ENCODE peak calls at places on chromosomes 4 and X, in ten cellular contexts. I is colonic mucosa, L is right atrium auricular region, A is heart right ventricle, T is PC-9, W is mucosa of descending colon, C is esophagus squamous epithelium, P is hepatocyte, R is body of pancreas, G is mammary epithelial cell. X is an unnamed sample.

GRCh38 chrX:123481908-123482873 is 250.7 kb downstream of the THOC2 start:
- DNase-seq in C (no peak), P (no peak), G (no peak), L (no peak), R (no peak), T (no peak), W (no peak), I (no peak), A (no peak), X (peak; percentile 69)

GRCh38 chr4:142474398-142475087 is 371.6 kb downstream of the INPP4B start:
- DNase-seq in L (no peak), I (no peak), P (no peak), A (no peak), G (peak; percentile 95), C (no peak), T (peak; percentile 98), R (peak; percentile 44), W (no peak), X (no peak)

GRCh38 chrX:41919870-41920269 is 3.5 kb downstream of the CASK start:
- DNase-seq in P (no peak), T (no peak), R (no peak), L (no peak), G (no peak), C (no peak), I (no peak), A (no peak), W (no peak), X (no peak)

GRCh38 chr4:82192153-82192552 is 181.6 kb downstream of the HNRNPD start:
- DNase-seq in R (no peak), W (no peak), A (no peak), G (no peak), P (no peak), I (no peak), C (no peak), L (no peak), T (no peak), X (no peak)

GRCh38 chr4:22474636-22475310 is 41.1 kb downstream of the ADGRA3 start:
- DNase-seq in A (no peak), C (no peak), L (no peak), G (peak; percentile 54), I (no peak), T (peak; percentile 52), P (no peak), R (no peak), W (no peak), X (peak; percentile 64)

GRCh38 chrX:149462849-149463248 is 42.3 kb downstream of the IDS start:
- DNase-seq in T (peak; percentile 21), W (no peak), C (no peak), I (no peak), L (no peak), R (no peak), A (peak; percentile 9), P (no peak), G (no peak), X (no peak)

GRCh38 chr4:16717266-16717970 is 181.0 kb downstream of the LDB2 start:
- DNase-seq in L (no peak), W (no peak), C (no peak), P (no peak), R (no peak), G (no peak), A (no peak), I (no peak), T (no peak), X (no peak)

GRCh38 chr4:47104986-47105385 is 73.6 kb downstream of the GABRB1 start:
- DNase-seq in G (no peak), C (no peak), I (no peak), R (no peak), L (no peak), W (no peak), P (no peak), T (no peak), A (no peak), X (no peak)

GRCh38 chr4:165814256-165815010 is 58.6 kb upstream of the TLL1 start:
- DNase-seq in A (no peak), P (no peak), L (no peak), W (no peak), C (no peak), I (no peak), G (peak; percentile 69), R (no peak), T (no peak), X (no peak)

GRCh38 chrX:11239230-11239629 is 54.0 kb upstream of the AMELX start:
- DNase-seq in I (peak; percentile 21), L (no peak), A (no peak), T (peak; percentile 45), C (no peak), G (peak; percentile 73), P (peak; percentile 59), W (no peak), R (no peak), X (peak; percentile 14)

GRCh38 chrX:138925330-138925729 is 213.8 kb upstream of the FGF13 start:
- DNase-seq in R (no peak), P (peak; percentile 29), T (peak; percentile 69), C (no peak), I (no peak), W (no peak), A (no peak), L (no peak), G (peak; percentile 81), X (no peak)

GRCh38 chrX:68571292-68572256 is 72.7 kb downstream of the YIPF6 start:
- DNase-seq in C (no peak), P (peak; percentile 23), L (no peak), G (peak; percentile 84), W (no peak), I (no peak), A (no peak), T (peak; percentile 64), R (no peak), X (no peak)

GRCh38 chr4:55770662-55771061 is 48.9 kb upstream of the EXOC1L start:
- DNase-seq in A (no peak), G (no peak), L (no peak), P (no peak), R (no peak), I (no peak), T (no peak), C (no peak), W (no peak), X (no peak)

GRCh38 chrX:43949669-43950068 is 23.5 kb downstream of the NDP start:
- DNase-seq in W (peak; percentile 52), G (no peak), A (no peak), P (peak; percentile 52), T (no peak), C (no peak), I (no peak), R (peak; percentile 36), L (no peak), X (peak; percentile 80)

GRCh38 chrX:16610121-16610565 is 39.8 kb upstream of the S100G start:
- DNase-seq in A (no peak), G (peak; percentile 61), R (no peak), T (no peak), L (no peak), I (no peak), C (no peak), W (no peak), P (no peak), X (no peak)

GRCh38 chr4:109826719-109827118 is 1.1 kb upstream of the RRH start:
- DNase-seq in P (peak; percentile 13), L (no peak), C (no peak), R (no peak), W (no peak), T (no peak), A (no peak), I (no peak), G (no peak), X (peak; percentile 42)

GRCh38 chr4:139171878-139172691 is 4.9 kb downstream of the ELF2 start:
- DNase-seq in W (no peak), R (no peak), T (peak; percentile 62), A (no peak), C (no peak), G (peak; percentile 68), I (no peak), L (no peak), P (no peak), X (peak; percentile 32)

GRCh38 chrX:77922768-77923167 is 12.3 kb downstream of the ATP7A start:
- DNase-seq in W (no peak), P (no peak), T (no peak), L (no peak), G (no peak), R (no peak), A (no peak), C (no peak), I (no peak), X (no peak)

GRCh38 chr4:120156115-120156718 is 89.6 kb upstream of the MAD2L1 start:
- DNase-seq in R (no peak), C (no peak), L (no peak), T (peak; percentile 41), P (peak; percentile 79), I (peak; percentile 32), G (peak; percentile 35), A (peak; percentile 19), W (no peak), X (peak; percentile 59)

GRCh38 chr4:139938414-139938813 is 215.6 kb downstream of the MAML3 start:
- DNase-seq in L (no peak), I (no peak), P (no peak), A (no peak), G (no peak), R (no peak), W (no peak), T (no peak), C (no peak), X (no peak)

GRCh38 chr4:110637408-110638131 is 14.7 kb upstream of the PITX2 start:
- DNase-seq in P (peak; percentile 68), R (no peak), A (no peak), L (no peak), T (no peak), I (no peak), G (no peak), C (no peak), W (no peak), X (no peak)

GRCh38 chr4:88075336-88075735 is 67.9 kb downstream of the PKD2 start:
- DNase-seq in T (no peak), A (no peak), I (no peak), L (no peak), C (no peak), P (no peak), W (no peak), R (no peak), G (no peak), X (no peak)
- H3K36me3 ChIP-seq in T (no peaks in the 10 kb centered on the region), A (peaks cover 89% of the 10 kb centered on the region), I (no peaks in the 10 kb centered on the region), L (peaks cover 64% of the 10 kb centered on the region), C (peaks cover 18% of the 10 kb centered on the region), P (peaks cover 3% of the 10 kb centered on the region), W (no peaks in the 10 kb centered on the region), R (peaks cover 9% of the 10 kb centered on the region), G (peaks cover 38% of the 10 kb centered on the region), X (peaks cover 13% of the 10 kb centered on the region)

GRCh38 chr4:6943012-6943869 is 33.6 kb downstream of the TBC1D14 start:
- DNase-seq in C (no peak), P (no peak), A (no peak), L (no peak), W (peak; percentile 76), T (no peak), I (peak; percentile 72), G (no peak), R (no peak), X (no peak)
- H3K4me3 ChIP-seq in C (no peak overlapping the region), P (no peak overlapping the region), A (no peak overlapping the region), L (no peak overlapping the region), W (no peak overlapping the region), T (peak overlapping the region; percentile 36), I (no peak overlapping the region), G (no peak overlapping the region), R (no peak overlapping the region), X (no peak overlapping the region)

GRCh38 chr4:172980178-172980577 is 188.4 kb upstream of the GALNT7 start:
- DNase-seq in P (no peak), W (no peak), A (no peak), I (no peak), T (no peak), R (no peak), G (no peak), C (no peak), L (no peak), X (no peak)
- H3K4me1 ChIP-seq in P (no peaks in the 10 kb centered on the region), W (peaks cover 6% of the 10 kb centered on the region), A (no peaks in the 10 kb centered on the region), I (no peaks in the 10 kb centered on the region), T (peaks cover 5% of the 10 kb centered on the region), R (peaks cover 16% of the 10 kb centered on the region), G (peaks cover 13% of the 10 kb centered on the region), C (no peaks in the 10 kb centered on the region), L (no peaks in the 10 kb centered on the region), X (peaks cover 10% of the 10 kb centered on the region)

GRCh38 chr4:48669086-48669485 is 111.0 kb downstream of the FRYL start:
- DNase-seq in P (no peak), I (no peak), R (no peak), A (no peak), C (no peak), W (no peak), T (no peak), G (no peak), L (no peak), X (no peak)
- H3K36me3 ChIP-seq in P (no peaks in the 10 kb centered on the region), I (no peaks in the 10 kb centered on the region), R (no peaks in the 10 kb centered on the region), A (no peaks in the 10 kb centered on the region), C (no peaks in the 10 kb centered on the region), W (no peaks in the 10 kb centered on the region), T (no peaks in the 10 kb centered on the region), G (no peaks in the 10 kb centered on the region), L (no peaks in the 10 kb centered on the region), X (no peaks in the 10 kb centered on the region)

X was measured in HAP-1.